ENCODE peak calls at places on chromosome 14, in five cellular contexts. Y is brain microvascular endothelial cell, M is trophoblast cell, T is fibroblast of the aortic adventitia, F is AG09309. Q is an unnamed sample.

GRCh38 chr14:86015916-86016315 is 486.0 kb downstream of the FLRT2 start:
- DNase-seq in Y (peak; percentile 3), M (no peak), T (no peak), F (no peak), Q (no peak)

GRCh38 chr14:89214221-89214965 is 202.6 kb downstream of the FOXN3 start:
- DNase-seq in Y (no peak), M (peak; percentile 20), T (no peak), F (no peak), Q (no peak)

GRCh38 chr14:56334458-56334857 is 216.2 kb downstream of the PELI2 start:
- DNase-seq in Y (no peak), M (no peak), T (peak; percentile 34), F (no peak), Q (no peak)

GRCh38 chr14:54627325-54627717 is 60.4 kb downstream of the SAMD4A start:
- DNase-seq in Y (peak; percentile 18), M (no peak), T (peak; percentile 25), F (no peak), Q (no peak)

GRCh38 chr14:35213869-35214387 is 78.3 kb upstream of the PSMA6 start:
- DNase-seq in Y (no peak), M (no peak), T (peak; percentile 49), F (no peak), Q (no peak)

GRCh38 chr14:95482967-95483842 is 33.2 kb downstream of the SYNE3 start:
- DNase-seq in Y (peak; percentile 88), M (peak; percentile 88), T (peak; percentile 96), F (peak; percentile 87), Q (peak; percentile 94)

GRCh38 chr14:60165547-60165876 is 314 bp upstream of the DHRS7 start:
- DNase-seq in Y (no peak), M (no peak), T (no peak), F (no peak), Q (no peak)

GRCh38 chr14:53055003-53055402 is 98.1 kb downstream of the DDHD1 start:
- DNase-seq in Y (peak; percentile 22), M (peak; percentile 78), T (peak; percentile 84), F (no peak), Q (no peak)

GRCh38 chr14:82855912-82856381 is 1322.3 kb upstream of the SEL1L start:
- DNase-seq in Y (no peak), M (peak; percentile 7), T (no peak), F (no peak), Q (no peak)

GRCh38 chr14:62006116-62006737 is 244.0 kb downstream of the SNAPC1 start:
- DNase-seq in Y (no peak), M (no peak), T (no peak), F (no peak), Q (peak; percentile 15)

GRCh38 chr14:89447182-89447970 is 30.3 kb upstream of the FOXN3 start:
- DNase-seq in Y (no peak), M (no peak), T (no peak), F (no peak), Q (no peak)

GRCh38 chr14:34227834-34228662 is 234.0 kb downstream of the SPTSSA start:
- DNase-seq in Y (peak; percentile 56), M (peak; percentile 91), T (peak; percentile 57), F (no peak), Q (no peak)

GRCh38 chr14:95056476-95056875 is 100.9 kb downstream of the DICER1 start:
- DNase-seq in Y (no peak), M (no peak), T (no peak), F (no peak), Q (no peak)

GRCh38 chr14:56810850-56811595 is 744 bp upstream of the OTX2 start:
- DNase-seq in Y (no peak), M (no peak), T (no peak), F (no peak), Q (no peak)

GRCh38 chr14:54597795-54598443 is 31.0 kb downstream of the SAMD4A start:
- DNase-seq in Y (no peak), M (no peak), T (no peak), F (no peak), Q (no peak)

GRCh38 chr14:23142826-23143225 is 23.8 kb upstream of the CEBPE start:
- DNase-seq in Y (no peak), M (no peak), T (no peak), F (no peak), Q (no peak)

GRCh38 chr14:93122820-93123219 is 7.1 kb upstream of the ITPK1 start:
- DNase-seq in Y (no peak), M (no peak), T (no peak), F (no peak), Q (no peak)

GRCh38 chr14:96203635-96204034 is 1.0 kb upstream of the BDKRB2 start:
- DNase-seq in Y (no peak), M (no peak), T (no peak), F (no peak), Q (no peak)

GRCh38 chr14:81301371-81301770 is 80.6 kb upstream of the GTF2A1 start:
- DNase-seq in Y (no peak), M (no peak), T (no peak), F (no peak), Q (no peak)

GRCh38 chr14:38959021-38959420 is 144.0 kb downstream of the SEC23A start:
- DNase-seq in Y (no peak), M (no peak), T (no peak), F (no peak), Q (no peak)

GRCh38 chr14:87332001-87332400 is 661.0 kb downstream of the GALC start:
- DNase-seq in Y (no peak), M (no peak), T (peak; percentile 71), F (no peak), Q (peak; percentile 29)

GRCh38 chr14:36773136-36773540 is 111.5 kb downstream of the PAX9 start:
- DNase-seq in Y (peak; percentile 71), M (peak; percentile 40), T (no peak), F (no peak), Q (no peak)

GRCh38 chr14:59897757-59898383 is 22.1 kb upstream of the LRRC9 start:
- DNase-seq in Y (peak; percentile 20), M (peak; percentile 73), T (peak; percentile 51), F (no peak), Q (no peak)

GRCh38 chr14:53663709-53664108 is 292.9 kb downstream of the BMP4 start:
- DNase-seq in Y (peak; percentile 18), M (no peak), T (peak; percentile 7), F (no peak), Q (no peak)

GRCh38 chr14:68295316-68295816 is 475.8 kb downstream of the RAD51B start:
- DNase-seq in Y (no peak), M (no peak), T (no peak), F (no peak), Q (no peak)

GRCh38 chr14:44896275-44897040 is 65.3 kb downstream of the KLHL28 start:
- DNase-seq in Y (no peak), M (no peak), T (no peak), F (no peak), Q (no peak)

GRCh38 chr14:91207008-91207407 is 37.5 kb downstream of the GPR68 start:
- DNase-seq in Y (no peak), M (no peak), T (no peak), F (no peak), Q (no peak)

GRCh38 chr14:91545946-91546716 is 36.0 kb upstream of the PPP4R3A start:
- DNase-seq in Y (no peak), M (no peak), T (no peak), F (no peak), Q (no peak)

GRCh38 chr14:81565441-81566290 is 32.0 kb upstream of the SEL1L start:
- DNase-seq in Y (peak; percentile 5), M (peak; percentile 32), T (peak; percentile 25), F (no peak), Q (no peak)

GRCh38 chr14:103391048-103391447 is 5.8 kb downstream of the MARK3 start:
- DNase-seq in Y (peak; percentile 57), M (peak; percentile 70), T (peak; percentile 85), F (peak; percentile 86), Q (peak; percentile 54)

GRCh38 chr14:51776102-51776894 is 84.1 kb upstream of the GNG2 start:
- DNase-seq in Y (peak; percentile 59), M (peak; percentile 72), T (peak; percentile 79), F (no peak), Q (no peak)

GRCh38 chr14:21072102-21072501 is 2.0 kb downstream of the ARHGEF40 start:
- DNase-seq in Y (peak; percentile 70), M (peak; percentile 4), T (peak; percentile 95), F (no peak), Q (no peak)
- H3K4me3 ChIP-seq in Y (peak overlapping the region; percentile 83), M (no peak overlapping the region), T (peak overlapping the region; percentile 81), F (peak overlapping the region; percentile 96), Q (peak overlapping the region; percentile 79)

DNA sequence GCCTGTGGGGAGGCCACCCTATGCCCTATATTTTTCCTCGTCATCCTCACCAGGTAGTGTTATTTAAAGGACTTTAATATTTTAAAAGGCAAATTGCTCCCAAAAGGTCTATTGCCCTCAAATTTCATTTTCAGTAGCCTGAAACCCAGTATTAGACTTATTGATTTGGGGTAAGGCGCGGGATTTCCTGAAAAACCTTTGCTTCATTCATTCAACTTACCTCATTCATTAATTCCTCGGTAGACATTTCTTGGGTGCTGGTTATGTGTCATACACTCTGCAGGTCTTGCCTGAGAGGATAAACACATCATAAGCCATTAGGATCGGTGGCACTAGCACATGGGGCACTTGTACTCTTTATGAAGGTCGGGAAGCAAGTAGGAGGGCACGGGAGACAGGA is 99.2 kb downstream of the ARF6 start:
- DNase-seq in Y (no peak), M (no peak), T (no peak), F (no peak), Q (no peak)
- H3K4me3 ChIP-seq in Y (no peak overlapping the region), M (no peak overlapping the region), T (no peak overlapping the region), F (no peak overlapping the region), Q (no peak overlapping the region)

DNA sequence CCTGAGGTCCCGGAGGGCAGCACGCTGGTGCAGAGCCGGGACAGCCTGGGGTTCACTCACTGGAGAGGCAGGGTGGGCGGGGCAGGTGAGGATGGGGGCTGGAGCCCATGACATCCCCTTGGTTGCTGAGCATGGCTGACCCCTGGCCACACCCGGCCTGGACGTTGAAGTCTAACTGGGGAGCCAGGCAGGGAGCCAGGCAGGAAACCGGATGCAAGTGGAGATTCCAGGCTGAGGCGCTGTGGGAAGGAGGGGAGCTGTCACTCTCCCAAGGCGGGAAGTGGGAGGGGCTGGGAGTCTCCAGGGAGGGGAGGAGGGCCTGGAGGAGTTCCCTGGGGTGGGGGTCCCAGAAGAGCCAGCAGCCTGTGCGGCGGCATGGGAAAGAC is 7.7 kb upstream of the INF2 start:
- DNase-seq in Y (peak; percentile 78), M (peak; percentile 84), T (peak; percentile 85), F (peak; percentile 38), Q (no peak)
- H3K4me3 ChIP-seq in Y (peak overlapping the region; percentile 42), M (no peak overlapping the region), T (peak overlapping the region; percentile 51), F (peak overlapping the region; percentile 30), Q (no peak overlapping the region)

DNA sequence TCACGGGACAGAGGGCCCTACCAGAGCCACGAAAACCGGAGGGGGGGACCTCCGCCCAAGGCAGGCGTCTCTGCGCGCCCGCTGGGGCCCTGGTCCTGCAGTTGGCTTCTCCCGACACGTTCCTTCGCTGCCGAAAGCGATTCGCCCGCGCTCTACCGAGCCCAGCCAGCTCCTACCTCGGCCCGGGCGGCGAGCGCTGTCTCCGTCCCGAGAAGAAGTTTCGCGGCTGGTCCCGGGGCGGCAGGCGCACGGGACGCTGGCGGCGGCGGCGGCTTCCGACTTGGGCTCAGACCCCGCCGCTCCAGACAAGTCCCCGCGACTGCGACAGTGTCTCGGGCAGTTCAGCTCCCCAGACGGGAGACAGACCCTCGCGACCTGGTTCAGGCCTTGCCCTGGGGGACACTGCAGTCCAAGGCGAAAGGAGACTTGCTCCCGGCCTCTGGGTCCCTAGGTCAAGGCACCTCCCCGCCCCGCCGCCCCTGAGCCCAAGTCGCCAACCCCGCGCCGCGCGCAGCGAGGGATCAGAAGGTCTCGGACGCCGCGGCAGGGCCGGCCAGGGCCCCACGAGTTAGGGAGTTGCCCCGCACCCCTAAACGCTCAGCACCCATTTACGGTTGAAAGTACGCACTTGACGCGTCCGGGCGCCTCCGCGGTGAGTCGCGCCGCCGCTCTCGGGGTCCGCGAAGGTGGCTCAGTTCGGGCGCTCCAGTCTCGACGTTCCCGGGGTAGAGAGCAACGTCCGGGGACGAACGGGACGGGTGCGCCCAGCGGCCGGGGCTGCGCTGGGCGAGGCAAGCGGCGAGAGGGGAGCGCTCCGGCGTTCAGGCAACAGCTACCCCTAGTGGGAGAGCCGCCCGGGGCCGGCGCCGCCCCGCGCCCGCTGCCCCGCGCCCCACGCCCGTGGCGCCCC is 1.4 kb upstream of the DIO3 start:
- DNase-seq in Y (no peak), M (peak; percentile 9), T (no peak), F (no peak), Q (no peak)
- H3K4me3 ChIP-seq in Y (no peak overlapping the region), M (peak overlapping the region; percentile 76), T (no peak overlapping the region), F (no peak overlapping the region), Q (peak overlapping the region; percentile 22)

Q was measured in BJ.